ENCODE peak calls at places on chromosomes 4 and X, in ten cellular contexts. L is Ammon's horn, I is fibroblast of mammary gland, W is cortex of kidney, D is GM03348, Y is nephron progenitor cell, X is EL, S is NCI-H345, V is mesenchymal stem cell, O is esophagus squamous epithelium. H is an unnamed sample.

GRCh38 chr4:181597766-181598165 is 645.4 kb upstream of the TENM3 start:
- DNase-seq in S (no peak), X (peak; percentile 57), Y (no peak), I (peak; percentile 75), W (no peak), O (no peak), V (no peak), D (no peak), L (no peak), H (peak; percentile 63)

GRCh38 chr4:78150465-78150864 is 93.3 kb downstream of the FRAS1 start:
- DNase-seq in Y (no peak), L (no peak), I (no peak), X (no peak), W (no peak), O (no peak), V (no peak), S (no peak), D (no peak), H (no peak)

GRCh38 chr4:179372242-179372641 is 1930.0 kb upstream of the AGA start:
- DNase-seq in D (no peak), L (no peak), W (no peak), X (no peak), I (no peak), V (no peak), O (no peak), S (no peak), Y (no peak), H (peak; percentile 62)

GRCh38 chr4:126748736-126749135 is 884.0 kb upstream of the INTU start:
- DNase-seq in I (peak; percentile 80), S (no peak), D (no peak), X (peak; percentile 18), V (peak; percentile 27), O (no peak), L (no peak), Y (no peak), W (no peak), H (peak; percentile 57)

GRCh38 chr4:121827851-121828250 is 4.2 kb upstream of the CCNA2 start:
- DNase-seq in V (no peak), I (peak; percentile 67), X (peak; percentile 57), S (no peak), Y (no peak), O (no peak), L (no peak), D (peak; percentile 47), W (no peak), H (peak; percentile 60)

GRCh38 chr4:180449395-180449956 is 1793.7 kb upstream of the TENM3 start:
- DNase-seq in S (no peak), V (peak; percentile 24), Y (peak; percentile 51), D (no peak), O (no peak), W (no peak), X (no peak), I (no peak), L (peak; percentile 43), H (peak; percentile 47)

GRCh38 chr4:25098964-25099843 is 61.0 kb downstream of the SEPSECS start:
- DNase-seq in S (no peak), Y (no peak), I (peak; percentile 83), O (no peak), W (no peak), D (peak; percentile 66), V (no peak), X (peak; percentile 80), L (no peak), H (peak; percentile 69)

GRCh38 chr4:22356996-22357596 is 158.8 kb downstream of the ADGRA3 start:
- DNase-seq in W (no peak), D (peak; percentile 59), Y (no peak), I (peak; percentile 61), O (no peak), X (peak; percentile 10), S (peak; percentile 52), V (peak; percentile 15), L (peak; percentile 45), H (peak; percentile 33)

GRCh38 chrX:42818151-42818921 is 40.4 kb upstream of the PPP1R2C start:
- DNase-seq in I (no peak), W (no peak), O (no peak), D (no peak), X (no peak), Y (no peak), V (no peak), S (no peak), L (no peak), H (no peak)

GRCh38 chrX:70635227-70635626 is 190.6 kb downstream of the DLG3 start:
- DNase-seq in L (no peak), D (no peak), I (no peak), W (no peak), X (no peak), V (no peak), Y (no peak), S (no peak), O (no peak), H (no peak)

GRCh38 chr4:126742885-126743284 is 889.9 kb upstream of the INTU start:
- DNase-seq in Y (no peak), D (no peak), V (no peak), I (no peak), W (no peak), S (no peak), L (no peak), X (no peak), O (no peak), H (no peak)

GRCh38 chr4:8067274-8067936 is 91.2 kb downstream of the ABLIM2 start:
- DNase-seq in O (no peak), V (no peak), S (no peak), D (no peak), Y (no peak), W (no peak), I (no peak), X (no peak), L (no peak), H (no peak)

GRCh38 chr4:15400911-15401671 is 26.7 kb upstream of the C1QTNF7 start:
- DNase-seq in W (no peak), D (peak; percentile 88), V (peak; percentile 59), X (peak; percentile 93), O (no peak), L (peak; percentile 73), Y (no peak), S (no peak), I (peak; percentile 64), H (peak; percentile 78)

GRCh38 chr4:184757810-184758209 is 23.9 kb upstream of the CENPU start:
- DNase-seq in I (peak; percentile 88), S (no peak), X (no peak), L (no peak), O (no peak), D (peak; percentile 53), W (no peak), V (no peak), Y (no peak), H (no peak)

GRCh38 chr4:82215800-82216199 is 158.0 kb downstream of the HNRNPD start:
- DNase-seq in V (no peak), D (no peak), S (no peak), Y (no peak), X (no peak), O (no peak), L (no peak), W (no peak), I (no peak), H (no peak)

GRCh38 chr4:95049838-95050237 is 292.1 kb downstream of the BMPR1B start:
- DNase-seq in S (no peak), Y (no peak), O (no peak), D (peak; percentile 11), X (no peak), V (peak; percentile 2), I (peak; percentile 8), L (peak; percentile 49), W (no peak), H (no peak)

GRCh38 chr4:17376205-17376604 is 135.7 kb downstream of the QDPR start:
- DNase-seq in O (no peak), D (no peak), L (no peak), Y (no peak), S (no peak), X (no peak), I (peak; percentile 69), W (no peak), V (peak; percentile 11), H (peak; percentile 32)

GRCh38 chr4:42821230-42821629 is 71.3 kb upstream of the GRXCR1 start:
- DNase-seq in I (no peak), D (no peak), V (no peak), O (no peak), Y (no peak), S (no peak), X (no peak), L (no peak), W (no peak), H (no peak)

GRCh38 chrX:63917296-63917695 is 132.3 kb upstream of the ARHGEF9 start:
- DNase-seq in W (no peak), Y (no peak), I (no peak), D (no peak), S (no peak), V (no peak), O (no peak), L (peak; percentile 2), X (no peak), H (no peak)

GRCh38 chr4:31539279-31540074 is 819.3 kb downstream of the PCDH7 start:
- DNase-seq in D (no peak), S (peak; percentile 57), V (no peak), X (no peak), Y (no peak), L (peak; percentile 9), W (no peak), O (no peak), I (no peak), H (no peak)

GRCh38 chr4:185424905-185425599 is 712 bp downstream of the UFSP2 start:
- DNase-seq in Y (no peak), I (peak; percentile 34), X (no peak), V (peak; percentile 20), L (peak; percentile 42), D (peak; percentile 63), S (no peak), O (no peak), W (no peak), H (no peak)

GRCh38 chr4:169438057-169438480 is 167.3 kb upstream of the SH3RF1 start:
- DNase-seq in D (no peak), S (no peak), L (no peak), W (no peak), X (no peak), I (no peak), V (no peak), O (no peak), Y (no peak), H (no peak)

GRCh38 chrX:2898861-2899512 is 30.2 kb downstream of the ARSD start:
- DNase-seq in L (no peak), V (no peak), X (no peak), O (no peak), S (no peak), D (no peak), Y (no peak), W (no peak), I (no peak), H (no peak)

GRCh38 chr4:147104768-147105167 is 159.1 kb upstream of the TTC29 start:
- DNase-seq in X (no peak), V (no peak), D (no peak), Y (no peak), W (no peak), S (no peak), I (no peak), L (no peak), O (no peak), H (no peak)

GRCh38 chrX:17805120-17805519 is 56.0 kb downstream of the RAI2 start:
- DNase-seq in Y (no peak), I (no peak), L (no peak), V (no peak), O (no peak), X (no peak), S (no peak), D (no peak), W (no peak), H (no peak)